ENCODE peak calls at places on chromosomes 2 and 18, in ten cellular contexts. H is HepG2, I is A549, R is tibial nerve, J is ovary, M is K562, C is upper lobe of left lung, L is stomach, A is H1, N is SK-N-SH. D is an unnamed sample. For H3K4me1, the result is how much of the 10 kb centered on the place peaks cover.

GRCh38 chr2:60794271-60794863 is 38.3 kb downstream of the PAPOLG start:
- DNase-seq in H (peak), I (peak), R (no peak), J (no peak), M (peak), C (no peak), L (no peak), A (no peak), N (peak), D (no peak)

GRCh38 chr2:41782306-41783158 is 265.3 kb upstream of the PKDCC start:
- DNase-seq in H (peak), I (peak), R (no peak), J (no peak), M (peak), C (no peak), L (no peak), A (no peak), N (peak), D (peak)

GRCh38 chr18:6992761-6993160 is 124.8 kb downstream of the LAMA1 start:
- DNase-seq in H (no peak), I (no peak), R (no peak), J (no peak), M (no peak), C (no peak), L (no peak), A (no peak), N (no peak), D (no peak)

GRCh38 chr2:119678021-119678656 is 862 bp upstream of the TMEM177 start:
- DNase-seq in H (peak), I (no peak), R (no peak), J (peak), M (no peak), C (peak), L (peak), A (no peak), N (peak), D (peak)

GRCh38 chr2:150445404-150445803 is 42.1 kb downstream of the RND3 start:
- DNase-seq in H (no peak), I (no peak), R (no peak), J (no peak), M (no peak), C (no peak), L (no peak), A (no peak), N (no peak), D (no peak)

GRCh38 chr2:137980459-137980858 is 16.2 kb downstream of the HNMT start:
- DNase-seq in H (no peak), I (no peak), R (no peak), J (no peak), M (no peak), C (no peak), L (no peak), A (no peak), N (no peak), D (no peak)

GRCh38 chr18:596288-596881 is 403 bp upstream of the CLUL1 start:
- DNase-seq in H (peak), I (peak), R (no peak), J (peak), M (peak), C (peak), L (no peak), A (peak), N (peak), D (no peak)

GRCh38 chr2:177164584-177165052 is 48.0 kb upstream of the HNRNPA3 start:
- DNase-seq in H (peak), I (peak), R (peak), J (peak), M (peak), C (no peak), L (peak), A (peak), N (peak), D (peak)

GRCh38 chr2:171630812-171631626 is 56.2 kb upstream of the DYNC1I2 start:
- DNase-seq in H (no peak), I (peak), R (no peak), J (no peak), M (no peak), C (no peak), L (no peak), A (no peak), N (no peak), D (no peak)

GRCh38 chr2:207073791-207074678 is 91.7 kb downstream of the KLF7 start:
- DNase-seq in H (no peak), I (no peak), R (no peak), J (no peak), M (no peak), C (no peak), L (no peak), A (no peak), N (no peak), D (no peak)

GRCh38 chr2:43731211-43731610 is 42.6 kb upstream of the DYNC2LI1 start:
- DNase-seq in H (no peak), I (no peak), R (no peak), J (no peak), M (no peak), C (no peak), L (no peak), A (no peak), N (no peak), D (no peak)

GRCh38 chr18:80252136-80252535 is 4.8 kb upstream of the PARD6G start:
- DNase-seq in H (no peak), I (no peak), R (no peak), J (no peak), M (no peak), C (no peak), L (no peak), A (no peak), N (no peak), D (no peak)

GRCh38 chr2:200042944-200043343 is 87.6 kb downstream of the MAIP1 start:
- DNase-seq in H (no peak), I (no peak), R (no peak), J (no peak), M (no peak), C (no peak), L (no peak), A (no peak), N (no peak), D (no peak)

GRCh38 chr18:39911716-39912115 is 2043.3 kb upstream of the PIK3C3 start:
- DNase-seq in H (no peak), I (no peak), R (no peak), J (no peak), M (no peak), C (no peak), L (no peak), A (no peak), N (no peak), D (no peak)

GRCh38 chr2:54546925-54547324 is 90.8 kb downstream of the SPTBN1 start:
- DNase-seq in H (no peak), I (no peak), R (no peak), J (no peak), M (no peak), C (no peak), L (no peak), A (no peak), N (no peak), D (no peak)

GRCh38 chr2:119223521-119224390 is at the start of gene STEAP3:
- DNase-seq in H (peak), I (peak), R (peak), J (peak), M (peak), C (peak), L (peak), A (peak), N (peak), D (peak)

GRCh38 chr2:164967781-164968228 is 12.5 kb upstream of the SLC38A11 start:
- DNase-seq in H (no peak), I (peak), R (no peak), J (no peak), M (no peak), C (no peak), L (no peak), A (peak), N (no peak), D (no peak)

GRCh38 chr2:8312861-8313768 is 368.7 kb upstream of the ID2 start:
- DNase-seq in H (no peak), I (peak), R (no peak), J (no peak), M (peak), C (no peak), L (no peak), A (no peak), N (no peak), D (peak)

GRCh38 chr2:26772064-26773001 is 8.2 kb downstream of the SLC35F6 start:
- DNase-seq in H (peak), I (peak), R (peak), J (peak), M (peak), C (no peak), L (peak), A (no peak), N (peak), D (peak)

GRCh38 chr2:182432051-182432450 is 5.2 kb upstream of the PDE1A start:
- DNase-seq in H (no peak), I (no peak), R (no peak), J (no peak), M (no peak), C (no peak), L (no peak), A (no peak), N (no peak), D (no peak)

GRCh38 chr18:68314403-68314802 is 400.5 kb downstream of the TMX3 start:
- DNase-seq in H (no peak), I (no peak), R (no peak), J (no peak), M (no peak), C (no peak), L (no peak), A (no peak), N (no peak), D (no peak)

GRCh38 chr2:60033325-60033724 is 520.1 kb downstream of the BCL11A start:
- DNase-seq in H (no peak), I (no peak), R (no peak), J (no peak), M (no peak), C (no peak), L (no peak), A (no peak), N (no peak), D (no peak)

GRCh38 chr2:39571197-39571731 is 94.5 kb upstream of the TMEM178A start:
- DNase-seq in H (peak), I (no peak), R (no peak), J (no peak), M (no peak), C (no peak), L (no peak), A (no peak), N (no peak), D (no peak)

GRCh38 chr18:59810183-59810582 is 89.6 kb upstream of the PMAIP1 start:
- DNase-seq in H (no peak), I (no peak), R (no peak), J (no peak), M (no peak), C (no peak), L (no peak), A (no peak), N (no peak), D (no peak)
- H3K4me1 ChIP-seq in H (under half), I (under half), R (under half), J (under half), M (under half), C (under half), L (under half), A (under half), N (under half), D (under half)

DNA sequence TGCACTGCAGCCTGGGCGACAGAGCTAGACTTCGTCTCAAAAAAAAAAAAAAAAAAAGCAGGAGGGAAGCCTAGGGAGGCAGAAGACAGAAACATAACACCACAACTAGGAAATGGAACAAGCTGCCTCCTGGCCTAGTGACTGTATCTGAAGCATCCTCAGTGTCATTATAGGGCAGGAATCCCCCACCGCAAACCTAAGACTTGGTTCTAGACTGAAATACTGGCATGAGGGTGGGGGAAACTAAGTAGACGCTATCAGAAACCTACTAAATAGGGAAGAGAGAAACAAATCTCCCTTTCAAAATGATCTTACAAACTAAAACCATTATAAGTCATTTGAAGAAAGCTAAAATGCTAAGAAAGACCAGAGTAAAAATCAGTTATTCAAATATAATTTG is 16.4 kb upstream of the SMAD2 start:
- DNase-seq in H (no peak), I (no peak), R (no peak), J (no peak), M (no peak), C (no peak), L (no peak), A (no peak), N (no peak), D (no peak)
- TF ChIP-seq EP300 in H (no peak), I (no peak), R (no peak), J (no peak), M (no peak), C (no peak), L (no peak), A (no peak), N (no peak), D (no peak)

DNA sequence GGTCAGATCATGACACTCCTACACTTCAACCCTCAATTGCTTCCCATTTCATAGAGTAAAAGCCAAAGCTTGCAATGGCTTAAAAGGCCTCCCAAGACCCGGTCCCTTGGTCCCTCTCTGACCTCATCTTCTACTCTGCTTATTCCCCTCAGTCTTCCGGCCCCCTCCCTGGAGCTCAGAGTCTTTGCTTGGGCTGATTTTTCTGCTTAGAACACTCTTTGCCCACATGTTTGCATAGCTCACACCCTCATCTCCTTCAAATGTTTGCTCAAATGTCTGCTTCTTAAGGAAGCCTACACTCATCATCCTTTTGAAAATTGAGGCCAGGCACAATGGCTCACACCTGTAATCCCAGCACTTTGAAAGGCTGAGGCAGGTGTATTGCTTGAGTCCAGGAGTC is 65.6 kb upstream of the CAPN13 start:
- DNase-seq in H (no peak), I (no peak), R (no peak), J (no peak), M (no peak), C (no peak), L (no peak), A (no peak), N (no peak), D (no peak)
- H3K27ac ChIP-seq in H (no peak), I (no peak), R (no peak), J (no peak), M (no peak), C (peak), L (no peak), A (no peak), N (no peak), D (no peak)

GRCh38 chr2:217923007-217923686 is 79.6 kb downstream of the TNS1 start:
- DNase-seq in H (no peak), I (no peak), R (no peak), J (no peak), M (no peak), C (no peak), L (no peak), A (no peak), N (no peak), D (no peak)
- H3K4me1 ChIP-seq in H (half or more), I (half or more), R (half or more), J (under half), M (under half), C (half or more), L (half or more), A (under half), N (half or more), D (half or more)

GRCh38 chr2:73764945-73765344 is 15.0 kb downstream of the DUSP11 start:
- DNase-seq in H (no peak), I (no peak), R (no peak), J (no peak), M (no peak), C (no peak), L (no peak), A (no peak), N (no peak), D (no peak)

GRCh38 chr2:73762571-73762970 is 17.3 kb downstream of the DUSP11 start:
- DNase-seq in H (no peak), I (no peak), R (no peak), J (no peak), M (no peak), C (no peak), L (no peak), A (no peak), N (no peak), D (no peak)

GRCh38 chr2:73759904-73760303 is 20.0 kb downstream of the DUSP11 start:
- DNase-seq in H (no peak), I (no peak), R (no peak), J (no peak), M (no peak), C (no peak), L (no peak), A (no peak), N (no peak), D (no peak)

DNA sequence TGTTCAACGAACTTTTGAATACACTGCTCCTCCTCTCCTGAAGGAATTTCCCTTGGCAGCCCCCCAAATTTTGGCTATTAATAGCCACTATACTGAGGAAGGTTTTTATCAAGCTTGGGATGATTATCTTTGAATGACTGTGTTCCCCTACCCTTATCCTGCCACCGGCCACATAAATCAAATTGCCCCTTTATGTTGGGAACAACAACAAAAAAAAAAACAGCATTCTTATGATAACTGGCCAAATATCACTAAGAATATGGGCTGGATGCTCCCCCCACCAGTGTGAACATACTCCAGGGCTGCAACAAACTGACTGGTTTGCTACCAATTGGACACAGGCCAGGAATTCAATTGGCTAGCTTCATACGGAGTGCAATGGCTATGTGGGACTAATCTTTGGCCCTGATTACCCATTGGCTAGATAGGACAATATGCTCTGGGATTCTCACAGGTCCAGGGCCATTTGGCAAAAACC is 20.6 kb downstream of the DUSP11 start:
- DNase-seq in H (no peak), I (no peak), R (no peak), J (peak), M (no peak), C (no peak), L (peak), A (no peak), N (no peak), D (no peak)
- TF ChIP-seq EP300 in H (no peak), I (no peak), R (no peak), J (no peak), M (no peak), C (no peak), L (no peak), A (no peak), N (no peak), D (no peak)

DNA sequence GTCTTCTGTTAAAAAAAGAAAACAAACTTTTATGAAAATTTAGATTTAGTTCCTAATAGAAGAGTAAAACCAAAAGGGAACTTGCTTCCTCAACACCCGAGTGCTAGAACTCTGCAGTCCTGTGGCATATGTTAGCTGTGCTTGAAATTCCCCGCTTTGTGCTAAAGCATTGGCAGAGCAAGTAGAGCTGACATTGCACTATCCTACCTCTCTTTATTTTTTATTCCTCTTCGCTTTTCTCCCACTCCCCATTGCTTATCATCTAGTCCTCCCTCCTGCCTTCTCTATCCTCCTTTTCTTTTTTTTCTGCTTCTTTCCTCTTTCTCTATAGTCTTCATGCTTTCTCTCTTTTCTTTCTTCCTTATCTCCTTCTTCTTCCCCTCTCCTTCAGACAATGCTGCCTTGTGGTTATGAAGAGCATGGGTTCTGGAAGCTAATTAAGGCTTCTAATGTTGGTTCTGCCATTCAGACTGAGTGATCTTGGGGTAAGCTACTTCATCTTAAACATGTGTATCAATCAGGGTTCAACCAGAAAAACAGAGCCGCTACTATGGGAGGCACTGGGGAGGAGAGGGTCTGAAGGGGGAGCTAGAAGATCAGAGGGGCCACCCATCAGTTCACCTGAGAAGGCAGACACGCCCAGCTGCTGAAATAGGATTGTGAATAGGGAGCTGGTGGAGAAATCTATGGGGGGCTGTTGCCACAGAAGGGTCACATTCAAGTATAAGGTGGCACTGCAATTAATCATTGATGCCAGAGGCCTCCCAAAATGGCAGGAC is 31.4 kb upstream of the PELI1 start:
- DNase-seq in H (no peak), I (no peak), R (no peak), J (no peak), M (no peak), C (no peak), L (no peak), A (no peak), N (no peak), D (no peak)
- H3K27ac ChIP-seq in H (no peak), I (no peak), R (no peak), J (no peak), M (no peak), C (no peak), L (no peak), A (no peak), N (no peak), D (no peak)

GRCh38 chr2:73982140-73982617 is 2.5 kb upstream of the TET3 start:
- DNase-seq in H (no peak), I (peak), R (no peak), J (no peak), M (no peak), C (no peak), L (peak), A (no peak), N (no peak), D (peak)
- H3K4me1 ChIP-seq in H (half or more), I (half or more), R (under half), J (under half), M (half or more), C (half or more), L (under half), A (under half), N (under half), D (under half)

DNA sequence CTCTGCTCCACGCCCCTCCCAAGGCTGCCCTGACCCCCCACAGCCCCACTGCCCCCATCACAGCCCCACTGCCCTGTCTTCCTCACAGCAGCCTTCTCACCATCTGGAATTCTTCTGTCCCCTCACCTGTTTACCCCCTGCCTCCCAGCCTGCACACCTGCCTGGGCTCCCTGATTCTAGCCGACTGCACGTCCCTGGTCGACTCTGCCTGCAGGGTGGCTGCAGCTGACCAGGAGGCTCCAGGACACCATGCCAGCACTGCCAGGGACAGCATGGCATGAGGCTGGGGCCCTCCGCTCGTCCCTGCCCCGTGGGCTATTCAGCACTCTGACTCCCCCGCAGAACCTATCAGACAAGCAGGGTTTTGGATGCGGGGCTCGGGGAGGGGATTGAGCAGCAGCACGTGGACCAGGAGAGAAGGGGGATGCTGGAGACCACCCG is 254.1 kb downstream of the HDAC4 start:
- DNase-seq in H (no peak), I (no peak), R (no peak), J (peak), M (no peak), C (no peak), L (no peak), A (no peak), N (no peak), D (no peak)
- TF ChIP-seq EP300 in H (no peak), I (no peak), R (no peak), J (no peak), M (no peak), C (no peak), L (no peak), A (no peak), N (no peak), D (no peak)

D was measured in transverse colon.